ENCODE peak calls at places on chromosomes 3 and 15, in nine cellular contexts. One of them, this sample, is unnamed.

GRCh38 chr15:48645558-48646330 is at the start of gene FBN1:
- DNase-seq in upper lobe of right lung: peak; percentile 66
- DNase-seq in GM13976: peak; percentile 83
- DNase-seq in pancreas: peak; percentile 28
- DNase-seq in endodermal cell: peak; percentile 90
- DNase-seq in progenitor cell of endocrine pancreas: peak; percentile 25
- DNase-seq in nephron progenitor cell: peak; percentile 76
- DNase-seq in dorsolateral prefrontal cortex: peak; percentile 87
- DNase-seq in thoracic aorta: peak; percentile 48
- DNase-seq in this sample: peak; percentile 72

GRCh38 chr3:197117107-197117506 is 87.5 kb upstream of the MELTF start:
- DNase-seq in upper lobe of right lung: no peak
- DNase-seq in GM13976: no peak
- DNase-seq in pancreas: no peak
- DNase-seq in dorsolateral prefrontal cortex: no peak
- DNase-seq in thoracic aorta: no peak
- DNase-seq in progenitor cell of endocrine pancreas: no peak
- DNase-seq in nephron progenitor cell: no peak
- DNase-seq in endodermal cell: no peak
- DNase-seq in this sample: no peak

GRCh38 chr15:50883903-50884302 is 24.6 kb upstream of the AP4E1 start:
- DNase-seq in progenitor cell of endocrine pancreas: no peak
- DNase-seq in nephron progenitor cell: no peak
- DNase-seq in thoracic aorta: no peak
- DNase-seq in endodermal cell: no peak
- DNase-seq in GM13976: no peak
- DNase-seq in pancreas: no peak
- DNase-seq in dorsolateral prefrontal cortex: no peak
- DNase-seq in upper lobe of right lung: no peak
- DNase-seq in this sample: no peak

GRCh38 chr15:50163719-50164410 is 18.1 kb upstream of the SLC27A2 start:
- DNase-seq in upper lobe of right lung: no peak
- DNase-seq in nephron progenitor cell: no peak
- DNase-seq in pancreas: no peak
- DNase-seq in endodermal cell: no peak
- DNase-seq in progenitor cell of endocrine pancreas: no peak
- DNase-seq in thoracic aorta: no peak
- DNase-seq in dorsolateral prefrontal cortex: no peak
- DNase-seq in GM13976: no peak
- DNase-seq in this sample: no peak

GRCh38 chr3:112557980-112558379 is 3.8 kb downstream of the ATG3 start:
- DNase-seq in endodermal cell: no peak
- DNase-seq in progenitor cell of endocrine pancreas: no peak
- DNase-seq in thoracic aorta: no peak
- DNase-seq in nephron progenitor cell: no peak
- DNase-seq in pancreas: no peak
- DNase-seq in dorsolateral prefrontal cortex: no peak
- DNase-seq in GM13976: no peak
- DNase-seq in upper lobe of right lung: no peak
- DNase-seq in this sample: no peak

GRCh38 chr3:185825639-185826481 is 1.0 kb upstream of the IGF2BP2 start:
- DNase-seq in dorsolateral prefrontal cortex: no peak
- DNase-seq in pancreas: peak; percentile 59
- DNase-seq in upper lobe of right lung: peak; percentile 80
- DNase-seq in thoracic aorta: no peak
- DNase-seq in endodermal cell: peak; percentile 87
- DNase-seq in GM13976: peak; percentile 70
- DNase-seq in progenitor cell of endocrine pancreas: peak; percentile 47
- DNase-seq in nephron progenitor cell: peak; percentile 68
- DNase-seq in this sample: peak; percentile 58

GRCh38 chr3:194314669-194315068 is 36.5 kb downstream of the CPN2 start:
- DNase-seq in dorsolateral prefrontal cortex: no peak
- DNase-seq in nephron progenitor cell: no peak
- DNase-seq in GM13976: no peak
- DNase-seq in upper lobe of right lung: no peak
- DNase-seq in endodermal cell: no peak
- DNase-seq in progenitor cell of endocrine pancreas: no peak
- DNase-seq in thoracic aorta: no peak
- DNase-seq in pancreas: no peak
- DNase-seq in this sample: no peak

GRCh38 chr3:158471639-158472294 is 99.2 kb upstream of the MLF1 start:
- DNase-seq in upper lobe of right lung: no peak
- DNase-seq in GM13976: no peak
- DNase-seq in nephron progenitor cell: no peak
- DNase-seq in dorsolateral prefrontal cortex: no peak
- DNase-seq in progenitor cell of endocrine pancreas: no peak
- DNase-seq in endodermal cell: no peak
- DNase-seq in pancreas: no peak
- DNase-seq in thoracic aorta: no peak
- DNase-seq in this sample: no peak

GRCh38 chr3:11282250-11283125 is 10.3 kb downstream of the ATG7 start:
- DNase-seq in thoracic aorta: no peak
- DNase-seq in dorsolateral prefrontal cortex: peak; percentile 89
- DNase-seq in nephron progenitor cell: no peak
- DNase-seq in progenitor cell of endocrine pancreas: no peak
- DNase-seq in pancreas: no peak
- DNase-seq in GM13976: no peak
- DNase-seq in upper lobe of right lung: no peak
- DNase-seq in endodermal cell: no peak
- DNase-seq in this sample: no peak

GRCh38 chr15:23503546-23503945 is 56.5 kb upstream of the GOLGA6L2 start:
- DNase-seq in pancreas: no peak
- DNase-seq in upper lobe of right lung: no peak
- DNase-seq in GM13976: no peak
- DNase-seq in endodermal cell: no peak
- DNase-seq in progenitor cell of endocrine pancreas: no peak
- DNase-seq in dorsolateral prefrontal cortex: no peak
- DNase-seq in thoracic aorta: no peak
- DNase-seq in nephron progenitor cell: no peak
- DNase-seq in this sample: no peak

GRCh38 chr3:128879991-128880390 is 571 bp downstream of the ACAD9 start:
- DNase-seq in thoracic aorta: no peak
- DNase-seq in endodermal cell: no peak
- DNase-seq in GM13976: no peak
- DNase-seq in nephron progenitor cell: no peak
- DNase-seq in upper lobe of right lung: no peak
- DNase-seq in dorsolateral prefrontal cortex: no peak
- DNase-seq in pancreas: no peak
- DNase-seq in progenitor cell of endocrine pancreas: no peak
- DNase-seq in this sample: no peak

DNA sequence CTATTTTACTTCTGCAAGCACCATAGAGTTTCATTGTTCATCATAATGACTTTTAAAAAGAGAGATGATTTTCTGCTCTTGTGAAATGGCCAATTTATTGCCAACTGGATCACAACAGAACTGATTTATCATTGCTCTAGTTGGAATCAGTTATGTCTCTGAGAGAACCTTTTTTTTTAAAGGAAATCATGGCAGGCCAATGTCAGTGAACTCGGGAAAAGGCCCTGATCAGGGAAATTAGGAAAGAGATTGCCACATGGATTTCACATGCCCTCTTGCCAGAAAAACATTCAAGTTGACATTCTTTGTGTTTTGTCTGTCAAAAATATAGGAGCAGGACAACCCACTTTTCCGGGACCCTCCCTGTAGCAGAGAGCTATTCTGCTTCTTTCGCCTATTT is 12.6 kb upstream of the SLC25A26 start:
- DNase-seq in progenitor cell of endocrine pancreas: no peak
- DNase-seq in upper lobe of right lung: no peak
- DNase-seq in dorsolateral prefrontal cortex: no peak
- DNase-seq in thoracic aorta: no peak
- DNase-seq in pancreas: no peak
- DNase-seq in endodermal cell: no peak
- DNase-seq in GM13976: no peak
- DNase-seq in nephron progenitor cell: no peak
- DNase-seq in this sample: no peak
- TF ChIP-seq CTCF in progenitor cell of endocrine pancreas: no peak
- TF ChIP-seq CTCF in upper lobe of right lung: no peak
- TF ChIP-seq CTCF in dorsolateral prefrontal cortex: no peak
- TF ChIP-seq CTCF in thoracic aorta: no peak
- TF ChIP-seq CTCF in pancreas: no peak
- TF ChIP-seq CTCF in endodermal cell: no peak
- TF ChIP-seq CTCF in GM13976: no peak
- TF ChIP-seq CTCF in nephron progenitor cell: no peak
- TF ChIP-seq CTCF in this sample: no peak

GRCh38 chr3:52065264-52065756 is 8.9 kb upstream of the DUSP7 start:
- DNase-seq in upper lobe of right lung: peak; percentile 88
- DNase-seq in GM13976: no peak
- DNase-seq in dorsolateral prefrontal cortex: no peak
- DNase-seq in progenitor cell of endocrine pancreas: no peak
- DNase-seq in endodermal cell: no peak
- DNase-seq in thoracic aorta: no peak
- DNase-seq in pancreas: peak; percentile 42
- DNase-seq in nephron progenitor cell: no peak
- DNase-seq in this sample: no peak

GRCh38 chr3:52062499-52062898 is 6.1 kb upstream of the DUSP7 start:
- DNase-seq in pancreas: no peak
- DNase-seq in thoracic aorta: peak; percentile 57
- DNase-seq in upper lobe of right lung: peak; percentile 79
- DNase-seq in GM13976: peak; percentile 75
- DNase-seq in progenitor cell of endocrine pancreas: no peak
- DNase-seq in dorsolateral prefrontal cortex: no peak
- DNase-seq in endodermal cell: no peak
- DNase-seq in nephron progenitor cell: no peak
- DNase-seq in this sample: no peak

GRCh38 chr3:52061116-52061910 is 4.9 kb upstream of the DUSP7 start:
- DNase-seq in thoracic aorta: no peak
- DNase-seq in dorsolateral prefrontal cortex: no peak
- DNase-seq in endodermal cell: no peak
- DNase-seq in pancreas: no peak
- DNase-seq in GM13976: no peak
- DNase-seq in progenitor cell of endocrine pancreas: no peak
- DNase-seq in nephron progenitor cell: no peak
- DNase-seq in upper lobe of right lung: no peak
- DNase-seq in this sample: no peak

GRCh38 chr3:52064561-52064960 is 8.2 kb upstream of the DUSP7 start:
- DNase-seq in endodermal cell: no peak
- DNase-seq in dorsolateral prefrontal cortex: no peak
- DNase-seq in pancreas: no peak
- DNase-seq in GM13976: no peak
- DNase-seq in upper lobe of right lung: no peak
- DNase-seq in thoracic aorta: no peak
- DNase-seq in progenitor cell of endocrine pancreas: no peak
- DNase-seq in nephron progenitor cell: no peak
- DNase-seq in this sample: no peak

GRCh38 chr3:52063026-52063723 is 6.8 kb upstream of the DUSP7 start:
- DNase-seq in pancreas: no peak
- DNase-seq in GM13976: no peak
- DNase-seq in progenitor cell of endocrine pancreas: no peak
- DNase-seq in endodermal cell: no peak
- DNase-seq in upper lobe of right lung: no peak
- DNase-seq in nephron progenitor cell: no peak
- DNase-seq in thoracic aorta: no peak
- DNase-seq in dorsolateral prefrontal cortex: no peak
- DNase-seq in this sample: no peak
- TF ChIP-seq CTCF in pancreas: no peak
- TF ChIP-seq CTCF in GM13976: no peak
- TF ChIP-seq CTCF in progenitor cell of endocrine pancreas: no peak
- TF ChIP-seq CTCF in endodermal cell: no peak
- TF ChIP-seq CTCF in upper lobe of right lung: no peak
- TF ChIP-seq CTCF in nephron progenitor cell: no peak
- TF ChIP-seq CTCF in thoracic aorta: no peak
- TF ChIP-seq CTCF in dorsolateral prefrontal cortex: no peak
- TF ChIP-seq CTCF in this sample: no peak

DNA sequence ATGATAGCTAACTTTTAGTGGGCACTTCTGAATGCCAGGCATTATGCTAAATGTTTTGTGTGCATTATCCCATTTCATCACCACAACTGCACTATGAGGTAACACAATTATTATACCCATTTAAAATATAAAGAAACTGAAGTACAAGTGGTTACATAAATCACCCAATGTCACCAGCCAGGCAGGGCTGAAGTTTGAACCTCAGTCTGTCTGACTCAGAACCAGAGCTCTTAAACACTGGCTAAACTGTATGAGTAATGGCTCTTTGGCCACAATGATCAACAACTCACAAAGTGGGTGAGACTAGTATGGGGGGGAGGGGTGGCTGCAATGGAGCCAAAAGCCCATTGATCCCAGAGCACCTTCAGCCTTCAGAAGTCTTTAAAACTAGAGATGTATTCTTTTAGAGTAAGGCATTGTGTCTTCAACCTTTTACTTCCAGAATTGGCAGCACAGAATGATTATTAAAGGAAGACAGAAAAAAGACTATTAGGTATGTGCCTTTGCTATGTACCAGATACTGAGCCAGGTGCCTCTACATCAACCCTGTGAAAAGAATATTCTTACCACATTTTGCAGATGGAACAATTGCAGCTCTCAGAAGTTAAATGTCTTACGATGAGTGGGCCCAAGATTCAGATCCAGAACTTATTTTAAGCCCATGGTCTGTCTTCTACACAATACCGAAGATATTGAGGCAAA is 166.9 kb downstream of the UACA start:
- DNase-seq in nephron progenitor cell: no peak
- DNase-seq in pancreas: no peak
- DNase-seq in progenitor cell of endocrine pancreas: no peak
- DNase-seq in GM13976: no peak
- DNase-seq in thoracic aorta: no peak
- DNase-seq in dorsolateral prefrontal cortex: no peak
- DNase-seq in endodermal cell: peak; percentile 35
- DNase-seq in upper lobe of right lung: no peak
- DNase-seq in this sample: no peak
- TF ChIP-seq CTCF in nephron progenitor cell: no peak
- TF ChIP-seq CTCF in pancreas: no peak
- TF ChIP-seq CTCF in progenitor cell of endocrine pancreas: no peak
- TF ChIP-seq CTCF in GM13976: no peak
- TF ChIP-seq CTCF in thoracic aorta: no peak
- TF ChIP-seq CTCF in dorsolateral prefrontal cortex: no peak
- TF ChIP-seq CTCF in endodermal cell: no peak
- TF ChIP-seq CTCF in upper lobe of right lung: no peak
- TF ChIP-seq CTCF in this sample: no peak

GRCh38 chr3:50239649-50240048 is 3.6 kb downstream of the GNAI2 start:
- DNase-seq in endodermal cell: peak; percentile 74
- DNase-seq in pancreas: no peak
- DNase-seq in thoracic aorta: no peak
- DNase-seq in upper lobe of right lung: no peak
- DNase-seq in dorsolateral prefrontal cortex: no peak
- DNase-seq in progenitor cell of endocrine pancreas: no peak
- DNase-seq in nephron progenitor cell: no peak
- DNase-seq in GM13976: no peak
- DNase-seq in this sample: no peak

GRCh38 chr3:50237133-50237651 is 1.2 kb downstream of the GNAI2 start:
- DNase-seq in progenitor cell of endocrine pancreas: no peak
- DNase-seq in thoracic aorta: no peak
- DNase-seq in endodermal cell: peak; percentile 82
- DNase-seq in dorsolateral prefrontal cortex: no peak
- DNase-seq in upper lobe of right lung: no peak
- DNase-seq in nephron progenitor cell: peak; percentile 40
- DNase-seq in GM13976: no peak
- DNase-seq in pancreas: no peak
- DNase-seq in this sample: no peak

GRCh38 chr3:50236484-50237132 is 604 bp downstream of the GNAI2 start:
- DNase-seq in upper lobe of right lung: no peak
- DNase-seq in thoracic aorta: no peak
- DNase-seq in pancreas: no peak
- DNase-seq in GM13976: no peak
- DNase-seq in endodermal cell: peak; percentile 67
- DNase-seq in nephron progenitor cell: no peak
- DNase-seq in dorsolateral prefrontal cortex: no peak
- DNase-seq in progenitor cell of endocrine pancreas: no peak
- DNase-seq in this sample: no peak

GRCh38 chr3:50237754-50238548 is 1.9 kb downstream of the GNAI2 start:
- DNase-seq in GM13976: peak; percentile 90
- DNase-seq in endodermal cell: peak; percentile 90
- DNase-seq in thoracic aorta: peak; percentile 66
- DNase-seq in pancreas: peak; percentile 75
- DNase-seq in upper lobe of right lung: peak; percentile 95
- DNase-seq in progenitor cell of endocrine pancreas: no peak
- DNase-seq in nephron progenitor cell: peak; percentile 70
- DNase-seq in dorsolateral prefrontal cortex: peak; percentile 79
- DNase-seq in this sample: peak; percentile 74

GRCh38 chr3:50238549-50239026 is 2.6 kb downstream of the GNAI2 start:
- DNase-seq in nephron progenitor cell: no peak
- DNase-seq in GM13976: no peak
- DNase-seq in thoracic aorta: no peak
- DNase-seq in progenitor cell of endocrine pancreas: no peak
- DNase-seq in endodermal cell: no peak
- DNase-seq in dorsolateral prefrontal cortex: peak; percentile 58
- DNase-seq in upper lobe of right lung: peak; percentile 94
- DNase-seq in pancreas: peak; percentile 96
- DNase-seq in this sample: no peak
- TF ChIP-seq CTCF in nephron progenitor cell: no peak
- TF ChIP-seq CTCF in GM13976: no peak
- TF ChIP-seq CTCF in thoracic aorta: no peak
- TF ChIP-seq CTCF in progenitor cell of endocrine pancreas: no peak
- TF ChIP-seq CTCF in endodermal cell: peak; percentile 40
- TF ChIP-seq CTCF in dorsolateral prefrontal cortex: no peak
- TF ChIP-seq CTCF in upper lobe of right lung: no peak
- TF ChIP-seq CTCF in pancreas: no peak
- TF ChIP-seq CTCF in this sample: no peak